ENCODE peak calls at places on chromosomes 6 and 20, in five cellular contexts. One of them, this sample, is unnamed.

GRCh38 chr6:36692220-36692619 is 5.4 kb upstream of the RAB44 start:
- DNase-seq in stomach: peak
- DNase-seq in CD8-positive, alpha-beta T cell: no peak
- DNase-seq in A549: no peak
- DNase-seq in IMR-90: no peak
- DNase-seq in this sample: no peak

GRCh38 chr6:125631165-125631564 is 118.3 kb upstream of the HEY2 start:
- DNase-seq in stomach: no peak
- DNase-seq in A549: no peak
- DNase-seq in IMR-90: no peak
- DNase-seq in CD8-positive, alpha-beta T cell: no peak
- DNase-seq in this sample: no peak

GRCh38 chr6:136669299-136669699 is 119.1 kb upstream of the MAP7 start:
- DNase-seq in A549: no peak
- DNase-seq in CD8-positive, alpha-beta T cell: no peak
- DNase-seq in IMR-90: peak
- DNase-seq in stomach: no peak
- DNase-seq in this sample: peak

GRCh38 chr6:81834141-81834621 is 81.7 kb upstream of the TENT5A start:
- DNase-seq in CD8-positive, alpha-beta T cell: no peak
- DNase-seq in IMR-90: peak
- DNase-seq in stomach: peak
- DNase-seq in A549: peak
- DNase-seq in this sample: no peak

GRCh38 chr20:33791959-33792597 is 19.1 kb upstream of the CHMP4B start:
- DNase-seq in A549: peak
- DNase-seq in CD8-positive, alpha-beta T cell: peak
- DNase-seq in stomach: peak
- DNase-seq in IMR-90: peak
- DNase-seq in this sample: no peak

GRCh38 chr6:36682328-36683144 is 4.0 kb downstream of the CDKN1A start:
- DNase-seq in IMR-90: no peak
- DNase-seq in stomach: peak
- DNase-seq in A549: peak
- DNase-seq in CD8-positive, alpha-beta T cell: peak
- DNase-seq in this sample: peak

GRCh38 chr6:105137388-105137787 is 42.4 kb downstream of the POPDC3 start:
- DNase-seq in IMR-90: no peak
- DNase-seq in A549: no peak
- DNase-seq in stomach: no peak
- DNase-seq in CD8-positive, alpha-beta T cell: no peak
- DNase-seq in this sample: no peak

GRCh38 chr6:126696921-126697693 is 357.2 kb downstream of the CENPW start:
- DNase-seq in IMR-90: no peak
- DNase-seq in CD8-positive, alpha-beta T cell: no peak
- DNase-seq in A549: no peak
- DNase-seq in stomach: no peak
- DNase-seq in this sample: no peak

GRCh38 chr6:145276746-145277145 is 458.6 kb downstream of the EPM2A start:
- DNase-seq in IMR-90: peak
- DNase-seq in stomach: no peak
- DNase-seq in CD8-positive, alpha-beta T cell: no peak
- DNase-seq in A549: no peak
- DNase-seq in this sample: no peak

GRCh38 chr6:37484786-37485170 is 14.9 kb downstream of the CCDC167 start:
- DNase-seq in IMR-90: no peak
- DNase-seq in CD8-positive, alpha-beta T cell: no peak
- DNase-seq in A549: no peak
- DNase-seq in stomach: no peak
- DNase-seq in this sample: no peak

GRCh38 chr6:5584072-5584471 is 322.8 kb downstream of the FARS2 start:
- DNase-seq in IMR-90: peak
- DNase-seq in CD8-positive, alpha-beta T cell: no peak
- DNase-seq in stomach: no peak
- DNase-seq in A549: peak
- DNase-seq in this sample: no peak

GRCh38 chr6:132812255-132812732 is 2.1 kb upstream of the RPS12 start:
- DNase-seq in IMR-90: peak
- DNase-seq in stomach: no peak
- DNase-seq in A549: no peak
- DNase-seq in CD8-positive, alpha-beta T cell: no peak
- DNase-seq in this sample: no peak

GRCh38 chr6:11486486-11486885 is 51.1 kb upstream of the TMEM170B start:
- DNase-seq in CD8-positive, alpha-beta T cell: no peak
- DNase-seq in A549: no peak
- DNase-seq in stomach: no peak
- DNase-seq in IMR-90: no peak
- DNase-seq in this sample: no peak

GRCh38 chr20:63186528-63187316 is 29.2 kb downstream of the YTHDF1 start:
- DNase-seq in IMR-90: no peak
- DNase-seq in A549: peak
- DNase-seq in stomach: peak
- DNase-seq in CD8-positive, alpha-beta T cell: no peak
- DNase-seq in this sample: peak

GRCh38 chr20:10263385-10264165 is 44.9 kb downstream of the SNAP25 start:
- DNase-seq in stomach: no peak
- DNase-seq in IMR-90: peak
- DNase-seq in CD8-positive, alpha-beta T cell: no peak
- DNase-seq in A549: peak
- DNase-seq in this sample: no peak

DNA sequence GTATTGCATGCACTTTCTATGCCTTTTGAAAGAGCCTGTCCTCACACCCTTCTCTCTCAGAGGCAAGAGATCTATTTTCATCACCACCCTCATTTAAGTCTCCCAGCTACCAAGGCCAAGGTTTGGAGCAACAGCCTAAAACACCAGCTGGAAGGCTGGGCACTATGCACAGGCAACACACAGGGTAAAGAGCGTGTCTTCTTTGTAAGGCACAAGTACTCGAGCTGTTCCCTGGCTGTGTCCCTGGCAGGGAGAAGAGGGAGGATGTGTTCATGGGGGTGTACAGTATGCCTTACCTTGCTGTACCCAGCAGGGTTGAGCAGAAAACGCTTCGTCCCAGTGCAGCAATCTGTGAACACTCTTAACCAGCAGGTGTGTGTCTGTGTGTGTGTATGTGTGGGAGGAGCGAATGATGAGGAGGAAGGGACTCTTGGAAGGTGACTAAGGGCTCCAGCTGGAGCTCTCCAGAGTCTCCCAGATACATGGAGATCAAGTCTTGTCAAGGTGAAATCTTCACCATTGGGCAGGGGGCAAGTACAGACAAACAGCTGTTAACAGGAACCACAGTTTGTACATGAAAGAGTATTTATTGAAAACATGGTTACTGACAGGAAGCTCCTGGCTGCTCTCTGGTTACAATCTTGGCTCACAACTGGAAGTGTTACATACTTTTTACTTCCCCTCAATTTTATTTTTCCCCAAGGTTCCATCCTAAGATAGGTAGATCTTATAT is 40.8 kb downstream of the ELMO2 start:
- DNase-seq in A549: no peak
- DNase-seq in stomach: no peak
- DNase-seq in IMR-90: no peak
- DNase-seq in CD8-positive, alpha-beta T cell: no peak
- DNase-seq in this sample: no peak
- H3K27ac ChIP-seq in A549: no peak
- H3K27ac ChIP-seq in stomach: peak
- H3K27ac ChIP-seq in IMR-90: no peak
- H3K27ac ChIP-seq in CD8-positive, alpha-beta T cell: peak
- H3K27ac ChIP-seq in this sample: no peak

GRCh38 chr6:43335469-43335868 is 26.8 kb upstream of the CRIP3 start:
- DNase-seq in stomach: no peak
- DNase-seq in IMR-90: no peak
- DNase-seq in CD8-positive, alpha-beta T cell: no peak
- DNase-seq in A549: no peak
- DNase-seq in this sample: no peak

GRCh38 chr6:43331876-43332275 is 23.2 kb upstream of the CRIP3 start:
- DNase-seq in stomach: no peak
- DNase-seq in CD8-positive, alpha-beta T cell: no peak
- DNase-seq in IMR-90: no peak
- DNase-seq in A549: no peak
- DNase-seq in this sample: no peak

GRCh38 chr6:43328528-43328927 is 19.9 kb upstream of the CRIP3 start:
- DNase-seq in IMR-90: no peak
- DNase-seq in CD8-positive, alpha-beta T cell: no peak
- DNase-seq in stomach: no peak
- DNase-seq in A549: no peak
- DNase-seq in this sample: no peak

GRCh38 chr6:43334466-43335095 is 26.0 kb upstream of the CRIP3 start:
- DNase-seq in CD8-positive, alpha-beta T cell: no peak
- DNase-seq in IMR-90: peak
- DNase-seq in stomach: no peak
- DNase-seq in A549: peak
- DNase-seq in this sample: no peak

GRCh38 chr6:43331470-43331869 is 22.8 kb upstream of the CRIP3 start:
- DNase-seq in IMR-90: no peak
- DNase-seq in A549: no peak
- DNase-seq in CD8-positive, alpha-beta T cell: no peak
- DNase-seq in stomach: no peak
- DNase-seq in this sample: no peak
- H3K27ac ChIP-seq in IMR-90: no peak
- H3K27ac ChIP-seq in A549: no peak
- H3K27ac ChIP-seq in CD8-positive, alpha-beta T cell: no peak
- H3K27ac ChIP-seq in stomach: no peak
- H3K27ac ChIP-seq in this sample: no peak

GRCh38 chr20:59125332-59125731 is 38.3 kb upstream of the ZNF831 start:
- DNase-seq in A549: no peak
- DNase-seq in stomach: no peak
- DNase-seq in IMR-90: no peak
- DNase-seq in CD8-positive, alpha-beta T cell: no peak
- DNase-seq in this sample: no peak
- H3K27ac ChIP-seq in A549: no peak
- H3K27ac ChIP-seq in stomach: no peak
- H3K27ac ChIP-seq in IMR-90: no peak
- H3K27ac ChIP-seq in CD8-positive, alpha-beta T cell: no peak
- H3K27ac ChIP-seq in this sample: no peak

DNA sequence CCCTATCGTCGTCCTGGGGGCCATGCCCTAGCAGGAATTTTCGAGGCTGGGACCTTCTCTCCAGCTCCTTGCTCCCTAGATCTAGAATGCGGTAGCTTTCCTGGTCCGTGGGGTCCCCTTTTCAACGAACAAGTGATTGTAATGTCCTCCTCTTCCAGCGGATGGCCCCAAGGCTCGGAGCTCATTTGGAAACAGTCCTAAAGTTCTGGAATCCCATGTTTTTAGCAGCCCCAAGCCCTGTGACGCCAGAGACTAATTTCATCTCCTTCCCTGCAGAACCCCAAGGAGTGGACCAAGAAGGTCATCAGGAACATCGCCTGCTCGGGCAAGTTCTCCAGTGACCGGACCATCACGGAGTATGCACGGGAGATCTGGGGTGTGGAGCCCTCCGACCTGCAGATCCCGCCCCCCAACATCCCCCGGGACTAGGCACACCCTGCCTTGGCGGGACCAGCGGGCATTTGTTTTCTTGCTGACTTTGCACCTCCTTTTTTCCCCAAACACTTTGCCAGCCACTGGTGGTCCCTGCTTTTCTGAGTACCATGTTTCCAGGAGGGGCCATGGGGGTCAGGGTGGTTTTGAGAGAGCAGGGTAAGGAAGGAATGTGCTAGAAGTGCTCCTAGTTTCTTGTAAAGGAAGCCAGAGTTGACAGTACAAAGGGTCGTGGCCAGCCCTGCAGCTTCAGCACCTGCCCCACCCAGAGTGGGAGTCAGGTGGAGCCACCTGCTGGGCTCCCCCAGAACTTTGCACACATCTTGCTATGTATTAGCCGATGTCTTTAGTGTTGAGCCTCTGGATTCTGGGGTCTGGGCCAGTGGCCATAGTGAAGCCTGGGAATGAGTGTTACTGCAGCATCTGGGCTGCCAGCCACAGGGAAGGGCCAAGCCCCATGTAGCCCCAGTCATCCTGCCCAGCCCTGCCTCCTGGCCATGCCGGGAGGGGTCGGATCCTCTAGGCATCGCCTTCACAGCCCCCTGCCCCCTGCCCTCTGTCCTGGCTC is 48.5 kb downstream of the PYGB start:
- DNase-seq in stomach: no peak
- DNase-seq in CD8-positive, alpha-beta T cell: peak
- DNase-seq in IMR-90: peak
- DNase-seq in A549: peak
- DNase-seq in this sample: no peak
- H3K27ac ChIP-seq in stomach: peak
- H3K27ac ChIP-seq in CD8-positive, alpha-beta T cell: no peak
- H3K27ac ChIP-seq in IMR-90: peak
- H3K27ac ChIP-seq in A549: peak
- H3K27ac ChIP-seq in this sample: peak

GRCh38 chr6:33839399-33840063 is 35.7 kb upstream of the MLN start:
- DNase-seq in A549: no peak
- DNase-seq in IMR-90: no peak
- DNase-seq in CD8-positive, alpha-beta T cell: no peak
- DNase-seq in stomach: no peak
- DNase-seq in this sample: no peak
- H3K27ac ChIP-seq in A549: peak
- H3K27ac ChIP-seq in IMR-90: peak
- H3K27ac ChIP-seq in CD8-positive, alpha-beta T cell: no peak
- H3K27ac ChIP-seq in stomach: no peak
- H3K27ac ChIP-seq in this sample: peak

GRCh38 chr6:22470454-22471368 is 98.7 kb upstream of the HDGFL1 start:
- DNase-seq in IMR-90: peak
- DNase-seq in CD8-positive, alpha-beta T cell: no peak
- DNase-seq in A549: peak
- DNase-seq in stomach: peak
- DNase-seq in this sample: peak
- H3K27ac ChIP-seq in IMR-90: no peak
- H3K27ac ChIP-seq in CD8-positive, alpha-beta T cell: no peak
- H3K27ac ChIP-seq in A549: no peak
- H3K27ac ChIP-seq in stomach: peak
- H3K27ac ChIP-seq in this sample: no peak

GRCh38 chr6:148550569-148550968 is 196.3 kb upstream of the UST start:
- DNase-seq in IMR-90: no peak
- DNase-seq in CD8-positive, alpha-beta T cell: no peak
- DNase-seq in stomach: no peak
- DNase-seq in A549: no peak
- DNase-seq in this sample: no peak
- H3K27ac ChIP-seq in IMR-90: no peak
- H3K27ac ChIP-seq in CD8-positive, alpha-beta T cell: no peak
- H3K27ac ChIP-seq in stomach: no peak
- H3K27ac ChIP-seq in A549: no peak
- H3K27ac ChIP-seq in this sample: no peak